ENCODE peak calls at places on chromosomes 6 and 20, in five cellular contexts. One of them, this sample, is unnamed.

GRCh38 chr6:1552296-1552761 is 57.4 kb upstream of the FOXC1 start:
- DNase-seq in A549: peak; percentile 46
- DNase-seq in body of pancreas: no peak
- DNase-seq in choroid plexus epithelial cell: peak; percentile 58
- DNase-seq in NCI-H226: peak; percentile 16
- DNase-seq in this sample: peak; percentile 3

GRCh38 chr6:39075010-39075738 is 26.6 kb downstream of the GLP1R start:
- DNase-seq in A549: no peak
- DNase-seq in body of pancreas: no peak
- DNase-seq in choroid plexus epithelial cell: no peak
- DNase-seq in NCI-H226: no peak
- DNase-seq in this sample: no peak

GRCh38 chr6:148831064-148831463 is 84.2 kb downstream of the UST start:
- DNase-seq in A549: no peak
- DNase-seq in body of pancreas: no peak
- DNase-seq in choroid plexus epithelial cell: no peak
- DNase-seq in NCI-H226: no peak
- DNase-seq in this sample: no peak

GRCh38 chr6:128333581-128334223 is 186.7 kb downstream of the PTPRK start:
- DNase-seq in A549: no peak
- DNase-seq in body of pancreas: no peak
- DNase-seq in choroid plexus epithelial cell: no peak
- DNase-seq in NCI-H226: no peak
- DNase-seq in this sample: no peak

GRCh38 chr6:78831492-78831891 is 35.9 kb upstream of the IRAK1BP1 start:
- DNase-seq in A549: no peak
- DNase-seq in body of pancreas: peak; percentile 53
- DNase-seq in choroid plexus epithelial cell: peak; percentile 74
- DNase-seq in NCI-H226: peak; percentile 96
- DNase-seq in this sample: no peak

GRCh38 chr6:46733410-46733809 is 1.8 kb downstream of the PLA2G7 start:
- DNase-seq in A549: no peak
- DNase-seq in body of pancreas: no peak
- DNase-seq in choroid plexus epithelial cell: no peak
- DNase-seq in NCI-H226: no peak
- DNase-seq in this sample: no peak

GRCh38 chr20:47687095-47687987 is 97.9 kb downstream of the SULF2 start:
- DNase-seq in A549: no peak
- DNase-seq in body of pancreas: no peak
- DNase-seq in choroid plexus epithelial cell: no peak
- DNase-seq in NCI-H226: no peak
- DNase-seq in this sample: no peak

GRCh38 chr6:22593895-22594294 is 24.5 kb downstream of the HDGFL1 start:
- DNase-seq in A549: no peak
- DNase-seq in body of pancreas: no peak
- DNase-seq in choroid plexus epithelial cell: no peak
- DNase-seq in NCI-H226: no peak
- DNase-seq in this sample: no peak

GRCh38 chr6:157981395-157982296 is at the start of gene SYNJ2:
- DNase-seq in A549: peak; percentile 67
- DNase-seq in body of pancreas: peak; percentile 89
- DNase-seq in choroid plexus epithelial cell: peak; percentile 92
- DNase-seq in NCI-H226: peak; percentile 94
- DNase-seq in this sample: peak; percentile 87

This sample was measured in Calu3.